ENCODE peak calls at places on chromosomes 2 and 18, in ten cellular contexts. N is GM12891, J is spleen, K is endothelial cell of umbilical vein, Z is stomach, R is Panc1, X is SK-N-SH, Q is breast epithelium, A is K562, O is transverse colon. V is an unnamed sample.

GRCh38 chr2:10375570-10376266 is 72.4 kb downstream of the ODC1 start:
- DNase-seq in N (no peak), J (no peak), K (no peak), Z (no peak), R (no peak), X (no peak), Q (no peak), A (no peak), O (no peak), V (no peak)

GRCh38 chr18:11861583-11862288 is 10.5 kb downstream of the CHMP1B start:
- DNase-seq in N (no peak), J (peak), K (no peak), Z (no peak), R (no peak), X (no peak), Q (no peak), A (no peak), O (no peak), V (no peak)

GRCh38 chr2:30252723-30253688 is 21.7 kb downstream of the LBH start:
- DNase-seq in N (no peak), J (no peak), K (peak), Z (peak), R (no peak), X (no peak), Q (no peak), A (peak), O (peak), V (no peak)

GRCh38 chr18:77653792-77654191 is 404.1 kb downstream of the GALR1 start:
- DNase-seq in N (no peak), J (no peak), K (no peak), Z (no peak), R (no peak), X (no peak), Q (no peak), A (no peak), O (no peak), V (no peak)

GRCh38 chr2:35255826-35256225 is 1099.8 kb upstream of the CRIM1 start:
- DNase-seq in N (no peak), J (no peak), K (no peak), Z (no peak), R (no peak), X (no peak), Q (no peak), A (no peak), O (no peak), V (no peak)

GRCh38 chr2:46298522-46299351 is 1.5 kb downstream of the EPAS1 start:
- DNase-seq in N (peak), J (peak), K (peak), Z (peak), R (no peak), X (peak), Q (peak), A (peak), O (peak), V (no peak)

GRCh38 chr2:207746131-207746530 is 23.6 kb downstream of the FZD5 start:
- DNase-seq in N (no peak), J (peak), K (peak), Z (peak), R (peak), X (peak), Q (no peak), A (peak), O (peak), V (peak)

GRCh38 chr2:9737053-9737875 is 106.0 kb upstream of the TAF1B start:
- DNase-seq in N (no peak), J (no peak), K (no peak), Z (no peak), R (no peak), X (peak), Q (no peak), A (peak), O (no peak), V (no peak)

GRCh38 chr18:44939037-44939665 is 258.5 kb downstream of the SETBP1 start:
- DNase-seq in N (no peak), J (no peak), K (no peak), Z (no peak), R (no peak), X (no peak), Q (no peak), A (no peak), O (peak), V (no peak)

GRCh38 chr18:42048150-42048549 is 93.1 kb downstream of the PIK3C3 start:
- DNase-seq in N (no peak), J (no peak), K (peak), Z (no peak), R (no peak), X (no peak), Q (no peak), A (no peak), O (no peak), V (no peak)

DNA sequence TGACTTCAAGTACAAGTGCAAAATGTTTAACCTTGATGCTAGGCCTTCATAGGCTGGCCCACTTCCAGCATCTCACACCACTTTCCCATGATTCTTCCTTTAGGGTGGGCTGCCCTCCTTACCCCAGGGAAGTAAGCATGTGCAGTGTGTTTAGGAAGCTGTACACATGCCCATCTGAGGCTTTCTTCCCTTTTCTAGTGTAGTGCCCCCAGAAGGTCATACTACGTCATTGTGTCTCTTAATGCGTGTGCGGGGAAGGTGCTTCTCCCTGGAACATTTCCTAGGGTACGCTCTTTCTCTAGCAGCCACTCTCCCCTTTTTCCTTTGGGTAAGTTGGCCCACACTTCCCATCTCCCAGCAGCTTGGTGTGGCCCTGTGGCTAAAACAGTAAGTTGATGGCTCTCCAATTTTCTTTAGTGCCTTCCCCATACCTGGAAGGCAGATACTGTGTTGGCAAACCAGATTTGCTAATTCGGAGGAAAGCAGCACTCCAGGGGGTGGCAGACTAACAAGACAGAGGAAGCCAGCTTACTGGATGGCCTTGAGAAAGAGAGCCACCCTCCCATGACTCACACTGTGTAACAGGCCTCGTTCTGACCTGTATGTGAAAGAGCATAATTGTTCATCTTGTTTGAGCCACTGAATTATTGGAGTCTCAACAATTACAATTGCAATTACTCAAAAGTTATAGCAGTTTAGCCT is 1.1 kb upstream of the SULT6B1 start:
- DNase-seq in N (no peak), J (no peak), K (peak), Z (no peak), R (peak), X (no peak), Q (peak), A (peak), O (no peak), V (peak)
- TF ChIP-seq POLR2AphosphoS5 in N (no peak), J (no peak), K (no peak), Z (no peak), R (no peak), X (no peak), Q (no peak), A (no peak), O (no peak), V (no peak)

GRCh38 chr2:241609859-241610793 is 26.8 kb downstream of the THAP4 start:
- DNase-seq in N (peak), J (peak), K (peak), Z (peak), R (no peak), X (no peak), Q (peak), A (peak), O (peak), V (no peak)
- TF ChIP-seq POLR2AphosphoS5 in N (no peak), J (peak), K (peak), Z (peak), R (no peak), X (no peak), Q (no peak), A (no peak), O (peak), V (no peak)

GRCh38 chr2:172040311-172040710 is 40.6 kb downstream of the METAP1D start:
- DNase-seq in N (no peak), J (no peak), K (no peak), Z (no peak), R (no peak), X (no peak), Q (no peak), A (no peak), O (no peak), V (no peak)
- TF ChIP-seq POLR2AphosphoS5 in N (no peak), J (no peak), K (no peak), Z (no peak), R (no peak), X (no peak), Q (no peak), A (no peak), O (no peak), V (no peak)

GRCh38 chr2:57965961-57966360 is 80.6 kb upstream of the VRK2 start:
- DNase-seq in N (no peak), J (no peak), K (no peak), Z (no peak), R (no peak), X (no peak), Q (no peak), A (no peak), O (no peak), V (no peak)
- TF ChIP-seq POLR2AphosphoS5 in N (no peak), J (no peak), K (no peak), Z (no peak), R (no peak), X (no peak), Q (no peak), A (no peak), O (no peak), V (no peak)

GRCh38 chr2:219551412-219551811 is 7.6 kb downstream of the TMEM198 start:
- DNase-seq in N (no peak), J (peak), K (no peak), Z (no peak), R (no peak), X (peak), Q (no peak), A (peak), O (no peak), V (no peak)
- TF ChIP-seq POLR2AphosphoS5 in N (no peak), J (no peak), K (no peak), Z (no peak), R (no peak), X (no peak), Q (no peak), A (no peak), O (no peak), V (peak)

GRCh38 chr2:201643216-201643651 is at the start of gene TMEM237:
- DNase-seq in N (peak), J (peak), K (peak), Z (peak), R (no peak), X (peak), Q (peak), A (peak), O (peak), V (peak)

GRCh38 chr2:201642579-201643215 is 606 bp downstream of the TMEM237 start:
- DNase-seq in N (peak), J (peak), K (peak), Z (peak), R (peak), X (peak), Q (peak), A (peak), O (peak), V (peak)

GRCh38 chr2:201642086-201642578 is 1.2 kb downstream of the TMEM237 start:
- DNase-seq in N (no peak), J (no peak), K (no peak), Z (no peak), R (no peak), X (no peak), Q (no peak), A (no peak), O (no peak), V (no peak)

GRCh38 chr2:201647431-201647830 is 4.1 kb upstream of the TMEM237 start:
- DNase-seq in N (no peak), J (no peak), K (no peak), Z (no peak), R (no peak), X (no peak), Q (no peak), A (no peak), O (no peak), V (no peak)

GRCh38 chr2:201644001-201644400 is 698 bp upstream of the TMEM237 start:
- DNase-seq in N (no peak), J (no peak), K (no peak), Z (no peak), R (no peak), X (no peak), Q (peak), A (no peak), O (no peak), V (no peak)
- TF ChIP-seq POLR2AphosphoS5 in N (no peak), J (no peak), K (no peak), Z (no peak), R (no peak), X (peak), Q (no peak), A (no peak), O (no peak), V (no peak)